ENCODE peak calls at places on chromosome 1, in eight cellular contexts. W is breast epithelium; V is CD8-positive, alpha-beta memory T cell; L is suprapubic skin; E is pancreas; Q is sigmoid colon; Y is endothelial cell of umbilical vein; S is tibial nerve. I is an unnamed sample. For H3K4me1, the result is how much of the 10 kb centered on the place peaks cover.

GRCh38 chr1:41482001-41482765 is 2.3 kb downstream of the EDN2 start:
- DNase-seq in W (peak), V (no peak), L (no peak), E (peak), Q (peak), Y (no peak), S (no peak), I (peak)

GRCh38 chr1:188433428-188433827 is 1604.7 kb downstream of the PLA2G4A start:
- DNase-seq in W (no peak), V (no peak), L (no peak), E (no peak), Q (no peak), Y (no peak), S (no peak), I (no peak)

GRCh38 chr1:24181619-24182018 is 5.5 kb downstream of the IFNLR1 start:
- DNase-seq in W (no peak), V (no peak), L (no peak), E (peak), Q (no peak), Y (no peak), S (no peak), I (no peak)

GRCh38 chr1:236681184-236681583 is 5.1 kb upstream of the ACTN2 start:
- DNase-seq in W (no peak), V (no peak), L (no peak), E (peak), Q (no peak), Y (no peak), S (no peak), I (no peak)

GRCh38 chr1:25735956-25736529 is 64.0 kb upstream of the SELENON start:
- DNase-seq in W (no peak), V (no peak), L (no peak), E (no peak), Q (peak), Y (no peak), S (no peak), I (no peak)

GRCh38 chr1:245901037-245901436 is 606.0 kb downstream of the SMYD3 start:
- DNase-seq in W (no peak), V (no peak), L (no peak), E (no peak), Q (no peak), Y (no peak), S (no peak), I (no peak)

GRCh38 chr1:203133969-203134725 is 6.6 kb downstream of the ADORA1 start:
- DNase-seq in W (no peak), V (no peak), L (no peak), E (no peak), Q (peak), Y (no peak), S (no peak), I (peak)

GRCh38 chr1:186854102-186854501 is 25.4 kb downstream of the PLA2G4A start:
- DNase-seq in W (no peak), V (no peak), L (no peak), E (no peak), Q (no peak), Y (peak), S (no peak), I (no peak)

GRCh38 chr1:150516050-150516591 is 569 bp downstream of the FALEC start:
- DNase-seq in W (no peak), V (no peak), L (no peak), E (no peak), Q (no peak), Y (peak), S (no peak), I (peak)

GRCh38 chr1:110879758-110880606 is 7.0 kb downstream of the CD53 start:
- DNase-seq in W (no peak), V (peak), L (no peak), E (no peak), Q (no peak), Y (no peak), S (no peak), I (no peak)

GRCh38 chr1:92444351-92444750 is 42.4 kb downstream of the GFI1 start:
- DNase-seq in W (no peak), V (no peak), L (no peak), E (no peak), Q (no peak), Y (no peak), S (no peak), I (no peak)

GRCh38 chr1:46622341-46622740 is 5.7 kb upstream of the MOB3C start:
- DNase-seq in W (no peak), V (no peak), L (no peak), E (no peak), Q (peak), Y (no peak), S (no peak), I (no peak)

GRCh38 chr1:46619656-46620055 is 3.0 kb upstream of the MOB3C start:
- DNase-seq in W (no peak), V (no peak), L (peak), E (no peak), Q (no peak), Y (no peak), S (no peak), I (no peak)

GRCh38 chr1:46618746-46619415 is 2.3 kb upstream of the MOB3C start:
- DNase-seq in W (no peak), V (no peak), L (no peak), E (no peak), Q (no peak), Y (no peak), S (no peak), I (no peak)

GRCh38 chr1:46623733-46624695 is 7.4 kb upstream of the MOB3C start:
- DNase-seq in W (no peak), V (no peak), L (no peak), E (no peak), Q (no peak), Y (no peak), S (no peak), I (no peak)

DNA sequence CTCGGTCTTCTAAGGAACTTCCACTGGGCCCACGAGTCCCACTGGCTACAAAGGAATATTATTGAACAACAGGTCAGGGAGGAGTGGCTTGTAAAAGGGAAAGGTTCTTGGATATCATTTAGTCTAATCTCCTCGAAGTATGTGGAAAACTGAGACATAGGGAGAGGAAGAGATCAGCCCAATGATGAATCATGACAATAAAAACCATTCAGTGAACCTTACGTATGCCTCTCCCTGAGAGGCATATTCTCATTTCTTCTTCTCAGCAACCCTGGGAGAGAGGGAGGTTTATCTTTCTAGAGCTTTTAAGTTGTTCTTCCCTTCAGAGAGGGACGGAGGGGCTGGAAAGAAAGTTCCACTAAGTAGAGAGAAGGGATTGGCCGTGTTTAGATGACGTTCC is 5.3 kb upstream of the MOB3C start:
- DNase-seq in W (no peak), V (no peak), L (no peak), E (no peak), Q (no peak), Y (no peak), S (no peak), I (no peak)
- H3K27ac ChIP-seq in W (no peak), V (no peak), L (no peak), E (no peak), Q (no peak), Y (no peak), S (no peak), I (no peak)

DNA sequence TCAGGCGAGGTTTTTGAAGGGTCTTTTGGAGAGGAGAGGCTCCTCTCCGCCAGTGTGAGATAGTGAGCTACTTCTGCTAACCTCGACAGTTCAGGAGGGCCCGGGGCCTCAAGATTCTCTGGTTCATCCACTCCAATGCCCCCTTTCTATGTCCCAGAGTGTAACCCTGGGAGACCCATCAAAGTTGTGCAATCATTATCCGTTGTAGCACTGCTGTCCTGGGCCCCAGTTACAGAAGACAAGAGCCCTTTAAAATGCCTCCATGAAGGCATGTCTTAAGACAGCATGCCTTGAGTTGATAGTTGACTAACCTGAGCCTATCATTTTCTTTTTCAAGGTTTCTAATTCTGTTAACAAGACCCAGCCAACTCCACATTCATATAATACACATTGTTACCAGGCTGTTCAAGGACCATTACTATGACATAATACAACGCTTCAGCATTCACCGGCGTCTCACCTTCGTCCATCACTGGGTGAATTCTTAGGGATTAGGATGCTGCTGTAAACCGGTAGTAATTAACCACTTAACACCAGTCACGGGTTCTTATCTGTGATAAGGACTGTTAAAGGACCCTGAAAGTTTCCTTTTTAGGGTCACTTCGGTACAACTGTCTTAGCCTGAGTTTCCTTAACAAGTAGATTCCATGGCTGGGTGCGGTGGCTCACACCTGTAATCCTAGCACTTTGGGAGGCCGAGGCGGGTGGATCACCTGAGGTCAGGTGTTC is 37.4 kb upstream of the CDC42BPA start:
- DNase-seq in W (no peak), V (no peak), L (no peak), E (no peak), Q (no peak), Y (no peak), S (no peak), I (no peak)
- H3K4me1 ChIP-seq in W (under half), V (under half), L (under half), E (under half), Q (under half), Y (half or more), S (under half), I (under half)

GRCh38 chr1:8013399-8013798 is 12.7 kb downstream of the ERRFI1 start:
- DNase-seq in W (no peak), V (no peak), L (no peak), E (no peak), Q (no peak), Y (no peak), S (no peak), I (no peak)
- H3K27ac ChIP-seq in W (peak), V (no peak), L (peak), E (no peak), Q (peak), Y (no peak), S (no peak), I (no peak)

GRCh38 chr1:8373547-8374270 is 55.8 kb downstream of the SLC45A1 start:
- DNase-seq in W (peak), V (no peak), L (no peak), E (peak), Q (peak), Y (peak), S (peak), I (peak)
- H3K4me1 ChIP-seq in W (under half), V (under half), L (half or more), E (under half), Q (under half), Y (under half), S (half or more), I (under half)

GRCh38 chr1:153478047-153478691 is 17.7 kb upstream of the S100A7 start:
- DNase-seq in W (no peak), V (no peak), L (peak), E (no peak), Q (no peak), Y (no peak), S (no peak), I (peak)
- H3K27ac ChIP-seq in W (no peak), V (no peak), L (no peak), E (no peak), Q (no peak), Y (no peak), S (no peak), I (peak)

GRCh38 chr1:229165327-229165726 is 105.6 kb upstream of the RAB4A start:
- DNase-seq in W (no peak), V (no peak), L (no peak), E (no peak), Q (no peak), Y (no peak), S (no peak), I (no peak)

GRCh38 chr1:229170274-229170673 is 100.6 kb upstream of the RAB4A start:
- DNase-seq in W (no peak), V (no peak), L (no peak), E (no peak), Q (no peak), Y (no peak), S (no peak), I (no peak)

GRCh38 chr1:229169399-229169798 is 101.5 kb upstream of the RAB4A start:
- DNase-seq in W (no peak), V (no peak), L (peak), E (no peak), Q (no peak), Y (no peak), S (no peak), I (no peak)

GRCh38 chr1:229164836-229165285 is 106.0 kb upstream of the RAB4A start:
- DNase-seq in W (no peak), V (no peak), L (no peak), E (no peak), Q (no peak), Y (no peak), S (no peak), I (no peak)

GRCh38 chr1:229167356-229167755 is 103.6 kb upstream of the RAB4A start:
- DNase-seq in W (no peak), V (no peak), L (no peak), E (no peak), Q (no peak), Y (no peak), S (no peak), I (no peak)
- H3K4me1 ChIP-seq in W (under half), V (under half), L (under half), E (under half), Q (under half), Y (under half), S (under half), I (under half)

GRCh38 chr1:117174851-117175250 is 35.9 kb downstream of the VTCN1 start:
- DNase-seq in W (no peak), V (no peak), L (no peak), E (no peak), Q (no peak), Y (no peak), S (no peak), I (no peak)
- H3K27ac ChIP-seq in W (no peak), V (no peak), L (no peak), E (no peak), Q (no peak), Y (no peak), S (no peak), I (no peak)

GRCh38 chr1:43977376-43978263 is 1.4 kb upstream of the B4GALT2 start:
- DNase-seq in W (no peak), V (no peak), L (no peak), E (no peak), Q (no peak), Y (no peak), S (no peak), I (no peak)

GRCh38 chr1:43976890-43977289 is 2.1 kb upstream of the B4GALT2 start:
- DNase-seq in W (no peak), V (no peak), L (no peak), E (no peak), Q (no peak), Y (no peak), S (no peak), I (no peak)

GRCh38 chr1:43974443-43975248 is at the start of gene ATP6V0B:
- DNase-seq in W (peak), V (peak), L (peak), E (peak), Q (peak), Y (peak), S (peak), I (peak)

GRCh38 chr1:43975249-43975961 is 645 bp downstream of the ATP6V0B start:
- DNase-seq in W (peak), V (peak), L (peak), E (peak), Q (peak), Y (peak), S (peak), I (peak)

DNA sequence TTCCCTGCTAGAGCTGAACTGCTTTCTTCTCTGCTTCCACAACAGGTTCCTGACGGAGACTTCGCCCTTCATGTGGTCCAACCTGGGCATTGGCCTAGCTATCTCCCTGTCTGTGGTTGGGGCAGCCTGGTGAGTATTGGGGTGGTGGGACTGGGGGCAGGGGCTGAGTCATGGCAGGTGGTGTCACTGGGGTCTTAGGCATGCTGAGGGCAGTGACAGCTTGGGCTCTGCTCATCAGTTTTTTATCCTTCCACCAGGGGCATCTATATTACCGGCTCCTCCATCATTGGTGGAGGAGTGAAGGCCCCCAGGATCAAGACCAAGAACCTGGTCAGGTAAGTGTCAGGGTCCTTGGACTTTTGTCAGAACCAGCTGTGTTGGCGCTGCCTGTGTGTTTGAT is 1.3 kb downstream of the ATP6V0B start:
- DNase-seq in W (no peak), V (no peak), L (no peak), E (no peak), Q (no peak), Y (no peak), S (no peak), I (no peak)
- H3K4me1 ChIP-seq in W (under half), V (under half), L (half or more), E (under half), Q (under half), Y (under half), S (half or more), I (under half)

GRCh38 chr1:204321665-204322064 is 38.1 kb downstream of the PLEKHA6 start:
- DNase-seq in W (no peak), V (no peak), L (no peak), E (no peak), Q (no peak), Y (no peak), S (no peak), I (no peak)

GRCh38 chr1:204320413-204320812 is 39.3 kb downstream of the PLEKHA6 start:
- DNase-seq in W (no peak), V (no peak), L (no peak), E (no peak), Q (no peak), Y (no peak), S (no peak), I (no peak)

GRCh38 chr1:204321051-204321450 is 38.7 kb downstream of the PLEKHA6 start:
- DNase-seq in W (no peak), V (no peak), L (no peak), E (no peak), Q (no peak), Y (no peak), S (no peak), I (no peak)

GRCh38 chr1:204323887-204324286 is 35.8 kb downstream of the PLEKHA6 start:
- DNase-seq in W (no peak), V (no peak), L (no peak), E (no peak), Q (no peak), Y (no peak), S (no peak), I (no peak)

GRCh38 chr1:204322329-204322868 is 37.3 kb downstream of the PLEKHA6 start:
- DNase-seq in W (no peak), V (no peak), L (no peak), E (no peak), Q (no peak), Y (no peak), S (no peak), I (no peak)
- H3K27ac ChIP-seq in W (no peak), V (no peak), L (no peak), E (no peak), Q (no peak), Y (no peak), S (no peak), I (no peak)